ENCODE peak calls at places on chromosomes 5 and 9, in four cellular contexts. X is HuH-7.5, F is LoVo, Z is pancreas. K is an unnamed sample.

GRCh38 chr5:97425511-97425910 is 242.5 kb upstream of the RIOK2 start:
- DNase-seq in X (no peak), F (no peak), Z (no peak), K (no peak)

GRCh38 chr9:14563902-14564578 is 129.2 kb downstream of the ZDHHC21 start:
- DNase-seq in X (no peak), F (no peak), Z (no peak), K (no peak)

GRCh38 chr5:147393866-147394265 is 116.0 kb downstream of the DPYSL3 start:
- DNase-seq in X (no peak), F (no peak), Z (no peak), K (no peak)

GRCh38 chr5:8953016-8953415 is 592.9 kb downstream of the SEMA5A start:
- DNase-seq in X (no peak), F (no peak), Z (no peak), K (no peak)

GRCh38 chr9:110623462-110624025 is 44.0 kb upstream of the SVEP1 start:
- DNase-seq in X (peak), F (peak), Z (peak), K (no peak)

GRCh38 chr5:95960802-95961616 is 642 bp downstream of the ELL2 start:
- DNase-seq in X (peak), F (peak), Z (peak), K (peak)

GRCh38 chr5:159782197-159782994 is 133.9 kb upstream of the ADRA1B start:
- DNase-seq in X (no peak), F (no peak), Z (no peak), K (no peak)

GRCh38 chr9:78590068-78590467 is 293.1 kb downstream of the PSAT1 start:
- DNase-seq in X (no peak), F (no peak), Z (no peak), K (no peak)

GRCh38 chr9:99167120-99167519 is 54.6 kb downstream of the ALG2 start:
- DNase-seq in X (no peak), F (no peak), Z (no peak), K (no peak)

GRCh38 chr5:81685481-81685880 is 65.4 kb downstream of the SSBP2 start:
- DNase-seq in X (no peak), F (no peak), Z (no peak), K (no peak)

GRCh38 chr9:35152926-35153325 is 8.9 kb upstream of the UNC13B start:
- DNase-seq in X (no peak), F (no peak), Z (no peak), K (no peak)

GRCh38 chr9:74760031-74760700 is 127.6 kb downstream of the TRPM6 start:
- DNase-seq in X (no peak), F (no peak), Z (no peak), K (no peak)

GRCh38 chr5:36359267-36359666 is 57.6 kb upstream of the RANBP3L start:
- DNase-seq in X (no peak), F (no peak), Z (no peak), K (no peak)

GRCh38 chr5:115132465-115132864 is 37.2 kb downstream of the TRIM36 start:
- DNase-seq in X (no peak), F (no peak), Z (no peak), K (no peak)